ENCODE peak calls at places on chromosomes 2 and 18, in six cellular contexts. A, Y, Z, T, M and N are unnamed samples.

GRCh38 chr18:21997207-21998143 is 171.9 kb upstream of the GATA6 start:
- DNase-seq in Z (no peak), A (no peak), T (peak; percentile 33), M (no peak), Y (no peak), N (no peak)

GRCh38 chr2:138395565-138396306 is 105.8 kb upstream of the SPOPL start:
- DNase-seq in M (no peak), A (no peak), Y (no peak), T (no peak), Z (peak; percentile 24), N (peak; percentile 57)

GRCh38 chr2:188628989-188629889 is 337.6 kb downstream of the GULP1 start:
- DNase-seq in T (no peak), M (no peak), Z (peak; percentile 85), Y (no peak), A (no peak), N (peak; percentile 85)

GRCh38 chr18:43914017-43914416 is 636.7 kb upstream of the SYT4 start:
- DNase-seq in Z (no peak), Y (no peak), M (no peak), T (no peak), A (no peak), N (no peak)

GRCh38 chr2:6068441-6068935 is 376.3 kb downstream of the SOX11 start:
- DNase-seq in Y (no peak), T (no peak), M (no peak), A (no peak), Z (no peak), N (no peak)

GRCh38 chr18:39340418-39340817 is 1774.8 kb upstream of the CELF4 start:
- DNase-seq in M (no peak), Y (no peak), T (no peak), A (no peak), Z (no peak), N (no peak)

GRCh38 chr18:57441395-57441794 is 6.2 kb downstream of the ONECUT2 start:
- DNase-seq in M (no peak), Z (no peak), T (no peak), A (peak; percentile 39), Y (no peak), N (no peak)

GRCh38 chr2:54672587-54673456 is 50.6 kb upstream of the EML6 start:
- DNase-seq in M (no peak), Y (no peak), T (no peak), A (no peak), Z (no peak), N (no peak)

GRCh38 chr2:85930129-85931124 is 41.6 kb upstream of the ST3GAL5 start:
- DNase-seq in T (no peak), Z (no peak), M (no peak), Y (no peak), A (no peak), N (no peak)

GRCh38 chr18:34339155-34339554 is 114.4 kb upstream of the NOL4 start:
- DNase-seq in Z (no peak), M (no peak), T (no peak), Y (no peak), A (no peak), N (no peak)

GRCh38 chr2:181698230-181698629 is 17.9 kb upstream of the NEUROD1 start:
- DNase-seq in T (no peak), Z (no peak), M (no peak), Y (no peak), A (no peak), N (no peak)

GRCh38 chr2:100013892-100014677 is 128.3 kb downstream of the AFF3 start:
- DNase-seq in A (no peak), M (no peak), Y (peak; percentile 26), T (no peak), Z (peak; percentile 79), N (peak; percentile 96)

GRCh38 chr2:1051075-1051474 is 100.4 kb downstream of the SNTG2 start:
- DNase-seq in Y (no peak), Z (no peak), M (no peak), T (no peak), A (no peak), N (no peak)

GRCh38 chr2:46385786-46386577 is 88.8 kb downstream of the EPAS1 start:
- DNase-seq in T (no peak), A (no peak), Y (no peak), Z (no peak), M (no peak), N (peak; percentile 69)

GRCh38 chr2:229051798-229052197 is 219.3 kb downstream of the PID1 start:
- DNase-seq in M (no peak), Y (no peak), Z (no peak), A (no peak), T (no peak), N (no peak)

GRCh38 chr2:240240017-240240416 is 99.6 kb upstream of the OTOS start:
- DNase-seq in Y (no peak), T (no peak), M (no peak), A (no peak), Z (no peak), N (no peak)

GRCh38 chr2:7625392-7626138 is 708.4 kb downstream of the RNF144A start:
- DNase-seq in Z (no peak), Y (no peak), A (no peak), M (no peak), T (no peak), N (no peak)

GRCh38 chr2:17757321-17757720 is 3.4 kb downstream of the GEN1 start:
- DNase-seq in A (no peak), Z (peak; percentile 26), M (no peak), Y (no peak), T (no peak), N (no peak)
- TF ChIP-seq CTCF in A (no peak), Z (no peak), M (no peak), Y (no peak), T (no peak), N (no peak)

GRCh38 chr2:31270136-31270535 is 36.2 kb downstream of the EHD3 start:
- DNase-seq in Z (peak; percentile 19), A (no peak), Y (no peak), M (no peak), T (no peak), N (peak; percentile 29)

GRCh38 chr2:31269087-31269486 is 35.1 kb downstream of the EHD3 start:
- DNase-seq in T (no peak), M (no peak), Z (no peak), Y (no peak), A (no peak), N (no peak)

GRCh38 chr2:31267437-31268120 is 33.6 kb downstream of the EHD3 start:
- DNase-seq in M (no peak), Z (no peak), T (no peak), A (no peak), Y (no peak), N (no peak)

GRCh38 chr2:31266804-31267203 is 32.9 kb downstream of the EHD3 start:
- DNase-seq in M (no peak), A (no peak), Z (no peak), Y (no peak), T (no peak), N (no peak)

GRCh38 chr2:31268344-31268743 is 34.4 kb downstream of the EHD3 start:
- DNase-seq in Y (no peak), T (no peak), M (no peak), A (no peak), Z (no peak), N (no peak)
- TF ChIP-seq CTCF in Y (no peak), T (no peak), M (no peak), A (no peak), Z (no peak), N (no peak)

GRCh38 chr18:7370375-7370774 is 139.5 kb downstream of the LRRC30 start:
- DNase-seq in A (no peak), T (no peak), Y (no peak), Z (no peak), M (no peak), N (no peak)

GRCh38 chr18:7366597-7366996 is 135.7 kb downstream of the LRRC30 start:
- DNase-seq in Z (no peak), M (no peak), T (no peak), A (no peak), Y (no peak), N (no peak)

GRCh38 chr18:7370812-7371211 is 139.9 kb downstream of the LRRC30 start:
- DNase-seq in Y (no peak), A (no peak), T (no peak), M (no peak), Z (no peak), N (no peak)

GRCh38 chr18:7367336-7367735 is 136.4 kb downstream of the LRRC30 start:
- DNase-seq in Y (no peak), M (no peak), T (no peak), A (no peak), Z (no peak), N (no peak)

DNA sequence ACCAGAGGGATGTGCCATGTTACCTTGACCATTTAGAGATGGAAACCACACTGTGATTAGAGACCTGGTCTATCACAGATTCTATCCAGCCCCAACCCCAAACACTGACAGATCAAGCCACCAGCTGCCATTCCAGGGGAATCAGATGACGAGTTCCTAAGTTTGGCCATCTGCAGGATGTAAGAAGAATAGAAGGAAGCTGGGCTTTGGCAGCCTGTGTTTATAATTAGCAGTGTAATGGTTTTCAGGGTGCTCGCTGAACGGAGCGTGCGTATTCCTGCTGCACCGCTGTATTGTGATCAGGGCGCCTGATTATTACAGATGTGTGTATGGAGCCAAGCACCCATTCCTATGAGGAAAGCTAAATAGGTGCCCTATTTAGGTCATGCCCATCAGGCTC is 138.1 kb downstream of the LRRC30 start:
- DNase-seq in A (no peak), M (no peak), T (no peak), Z (no peak), Y (no peak), N (no peak)
- TF ChIP-seq CTCF in A (no peak), M (no peak), T (no peak), Z (no peak), Y (no peak), N (no peak)

DNA sequence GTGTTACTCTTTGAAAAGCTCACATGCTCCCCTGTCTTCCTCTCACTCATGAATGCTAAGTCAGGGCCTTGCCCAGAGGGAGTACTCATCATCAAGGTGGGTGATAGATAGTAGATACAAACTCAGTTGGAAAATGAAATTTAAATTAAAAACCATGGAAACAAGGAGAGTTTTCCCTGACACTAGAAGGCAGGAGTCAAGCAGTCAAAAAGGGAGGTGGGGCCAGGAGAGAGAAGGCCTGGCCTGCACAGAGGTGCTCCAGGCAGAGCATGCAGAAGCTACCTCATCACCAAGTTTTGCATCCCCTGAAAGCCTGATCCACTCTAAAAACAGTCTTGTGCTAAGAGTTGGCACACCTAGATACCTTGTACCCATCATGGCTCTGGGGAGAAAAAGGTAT is 143.7 kb downstream of the MYO5B start:
- DNase-seq in M (no peak), T (no peak), A (no peak), Z (no peak), Y (no peak), N (no peak)
- TF ChIP-seq CTCF in M (no peak), T (no peak), A (peak; percentile 46), Z (peak; percentile 5), Y (peak; percentile 12), N (no peak)

DNA sequence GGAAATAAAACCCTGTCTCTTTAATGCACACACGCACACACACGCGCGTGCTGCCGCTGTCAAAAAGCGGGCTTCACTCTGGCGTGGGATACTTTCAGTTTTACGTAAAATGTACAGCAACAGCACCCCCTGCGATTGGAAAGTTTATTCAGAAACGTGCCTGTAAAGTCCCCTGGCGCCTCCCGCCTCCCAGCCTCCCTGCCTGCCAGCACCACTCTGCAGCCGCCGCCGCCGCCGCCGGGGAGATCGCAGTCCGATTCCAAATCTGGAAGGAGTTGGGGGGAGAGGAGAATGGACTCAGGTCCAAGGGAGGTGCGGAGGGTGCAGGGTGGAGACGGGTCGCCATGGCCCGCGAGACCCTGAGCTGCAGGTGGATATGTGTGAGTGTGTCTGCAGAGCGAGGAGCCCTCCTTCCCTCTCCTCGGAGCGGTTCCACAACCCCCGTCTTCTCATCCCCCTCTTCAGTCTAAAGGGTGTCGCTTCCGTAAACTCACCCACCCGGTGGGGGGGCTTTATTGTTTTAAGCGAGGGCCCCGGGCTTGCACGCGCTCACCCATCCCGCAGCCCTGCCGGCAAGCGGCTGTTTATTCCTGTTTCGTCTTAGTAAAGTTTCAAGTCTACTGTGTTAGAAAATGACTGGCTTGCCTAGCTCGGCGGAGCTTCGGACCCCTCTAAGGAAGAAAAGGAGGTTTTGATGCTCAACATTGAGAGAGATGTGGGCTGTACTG is 1.8 kb upstream of the BCL11A start:
- DNase-seq in Z (peak; percentile 47), A (peak; percentile 51), T (peak; percentile 83), Y (no peak), M (peak; percentile 37), N (no peak)
- TF ChIP-seq CTCF in Z (peak; percentile 40), A (peak; percentile 56), T (peak; percentile 25), Y (no peak), M (peak; percentile 32), N (peak; percentile 28)